ENCODE peak calls at places on chromosomes 4 and X, in seven cellular contexts. V is hepatocyte, K is PC-9, I is HCT116, J is Karpas-422, O is GM23248, B is GM23338. T is an unnamed sample. For H3K9me2, the result is how much of the 10 kb centered on the place peaks cover.

GRCh38 chrX:130682990-130683389 is 220.0 kb downstream of the ENOX2 start:
- DNase-seq in V (no peak), K (no peak), I (no peak), J (no peak), O (peak), B (peak), T (no peak)

GRCh38 chr4:15007201-15007600 is 4.9 kb downstream of the CPEB2 start:
- DNase-seq in V (no peak), K (no peak), I (no peak), J (no peak), O (no peak), B (peak), T (no peak)

GRCh38 chrX:151543706-151544105 is 19.8 kb upstream of the PASD1 start:
- DNase-seq in V (no peak), K (no peak), I (no peak), J (no peak), O (no peak), B (no peak), T (no peak)

GRCh38 chrX:3651272-3651671 is 62.2 kb downstream of the PRKX start:
- DNase-seq in V (peak), K (no peak), I (peak), J (peak), O (peak), B (peak), T (peak)

GRCh38 chr4:112170451-112170993 is 25.3 kb downstream of the FAM241A start:
- DNase-seq in V (peak), K (peak), I (peak), J (no peak), O (peak), B (no peak), T (peak)

GRCh38 chr4:76897522-76898384 is at the start of gene SOWAHB:
- DNase-seq in V (peak), K (peak), I (peak), J (no peak), O (peak), B (peak), T (no peak)

GRCh38 chr4:9894604-9895361 is 113.3 kb downstream of the DRD5 start:
- DNase-seq in V (no peak), K (no peak), I (no peak), J (no peak), O (peak), B (no peak), T (no peak)

GRCh38 chr4:100009490-100009889 is 59.4 kb upstream of the H2AZ1 start:
- DNase-seq in V (no peak), K (no peak), I (no peak), J (no peak), O (no peak), B (no peak), T (no peak)

GRCh38 chr4:75895744-75896314 is 6.4 kb downstream of the PPEF2 start:
- DNase-seq in V (peak), K (no peak), I (peak), J (peak), O (peak), B (peak), T (peak)

GRCh38 chr4:173990126-173990878 is 293.2 kb downstream of the FBXO8 start:
- DNase-seq in V (peak), K (no peak), I (peak), J (peak), O (peak), B (peak), T (peak)

GRCh38 chr4:105196523-105197145 is 50.0 kb downstream of the TET2 start:
- DNase-seq in V (no peak), K (no peak), I (peak), J (peak), O (peak), B (peak), T (no peak)

GRCh38 chrX:103792916-103793540 is 16.4 kb downstream of the PLP1 start:
- DNase-seq in V (no peak), K (no peak), I (no peak), J (no peak), O (peak), B (no peak), T (no peak)

GRCh38 chr4:1462009-1462767 is 55.9 kb upstream of the NKX1-1 start:
- DNase-seq in V (no peak), K (no peak), I (no peak), J (no peak), O (no peak), B (no peak), T (no peak)

GRCh38 chrX:136768469-136769084 is 12.2 kb downstream of the ARHGEF6 start:
- DNase-seq in V (peak), K (no peak), I (peak), J (no peak), O (peak), B (no peak), T (peak)

GRCh38 chr4:151304755-151305154 is 20.6 kb downstream of the SH3D19 start:
- DNase-seq in V (no peak), K (no peak), I (no peak), J (no peak), O (no peak), B (peak), T (no peak)

GRCh38 chr4:159520074-159520473 is 417.2 kb downstream of the RAPGEF2 start:
- DNase-seq in V (no peak), K (no peak), I (no peak), J (no peak), O (no peak), B (no peak), T (no peak)

GRCh38 chrX:29746326-29746725 is 469.0 kb upstream of the MAGEB2 start:
- DNase-seq in V (no peak), K (no peak), I (no peak), J (no peak), O (peak), B (no peak), T (no peak)

GRCh38 chrX:8955521-8955920 is 78.4 kb downstream of the FAM9B start:
- DNase-seq in V (no peak), K (no peak), I (no peak), J (no peak), O (no peak), B (no peak), T (no peak)

GRCh38 chrX:150226223-150226965 is 136.7 kb upstream of the MAMLD1 start:
- DNase-seq in V (no peak), K (no peak), I (no peak), J (no peak), O (no peak), B (peak), T (no peak)

GRCh38 chr4:110475881-110476818 is at the start of gene ENPEP:
- DNase-seq in V (peak), K (no peak), I (no peak), J (no peak), O (peak), B (peak), T (no peak)

GRCh38 chr4:23900636-23901035 is 10.8 kb upstream of the PPARGC1A start:
- DNase-seq in V (no peak), K (no peak), I (no peak), J (no peak), O (no peak), B (no peak), T (no peak)

GRCh38 chr4:23904639-23905061 is 14.8 kb upstream of the PPARGC1A start:
- DNase-seq in V (no peak), K (no peak), I (no peak), J (no peak), O (no peak), B (no peak), T (no peak)

GRCh38 chr4:23906839-23907238 is 17.0 kb upstream of the PPARGC1A start:
- DNase-seq in V (no peak), K (no peak), I (no peak), J (no peak), O (no peak), B (no peak), T (no peak)

GRCh38 chr4:23902203-23902602 is 12.4 kb upstream of the PPARGC1A start:
- DNase-seq in V (no peak), K (no peak), I (no peak), J (no peak), O (no peak), B (peak), T (no peak)

GRCh38 chr4:23903859-23904438 is 14.1 kb upstream of the PPARGC1A start:
- DNase-seq in V (peak), K (no peak), I (no peak), J (no peak), O (no peak), B (no peak), T (no peak)
- H3K4me2 ChIP-seq in V (no peak), K (no peak), I (no peak), J (no peak), O (no peak), B (no peak), T (no peak)

DNA sequence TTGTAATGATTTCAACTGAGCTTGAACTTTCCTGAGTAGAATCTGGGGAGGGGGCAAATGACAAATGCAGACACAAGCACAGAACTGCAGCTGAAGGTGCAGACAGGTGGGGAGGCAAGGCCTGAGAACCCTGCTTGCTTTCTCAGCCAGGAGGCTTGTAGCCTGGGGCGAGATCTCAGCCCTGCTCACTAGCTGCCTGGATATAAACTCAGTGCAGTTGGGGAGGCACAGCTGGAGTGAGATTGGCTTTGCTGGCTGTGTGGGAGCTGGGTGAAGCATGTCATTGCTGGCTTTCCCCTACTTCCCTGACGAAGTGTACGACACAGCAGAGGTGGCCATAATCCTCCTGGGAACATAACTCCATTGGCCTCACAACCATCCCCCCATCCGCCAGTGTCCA is 55.5 kb upstream of the NEXMIF start:
- DNase-seq in V (no peak), K (no peak), I (no peak), J (no peak), O (no peak), B (no peak), T (no peak)
- H3K9me2 ChIP-seq in V (under half), K (under half), I (under half), J (under half), O (under half), B (under half), T (under half)

GRCh38 chr4:36523182-36523581 is 241.8 kb downstream of the DTHD1 start:
- DNase-seq in V (no peak), K (no peak), I (no peak), J (no peak), O (no peak), B (peak), T (no peak)
- H3K27ac ChIP-seq in V (no peak), K (no peak), I (no peak), J (no peak), O (no peak), B (peak), T (no peak)

GRCh38 chr4:40253906-40254305 is 57.1 kb downstream of the RHOH start:
- DNase-seq in V (no peak), K (no peak), I (no peak), J (no peak), O (no peak), B (no peak), T (no peak)
- H3K4me2 ChIP-seq in V (no peak), K (no peak), I (peak), J (no peak), O (no peak), B (no peak), T (no peak)

GRCh38 chr4:86975927-86976326 is 41.1 kb downstream of the AFF1 start:
- DNase-seq in V (no peak), K (no peak), I (no peak), J (no peak), O (no peak), B (no peak), T (no peak)

GRCh38 chr4:86974481-86975050 is 39.8 kb downstream of the AFF1 start:
- DNase-seq in V (no peak), K (no peak), I (no peak), J (no peak), O (peak), B (no peak), T (no peak)

GRCh38 chr4:86972997-86973396 is 38.2 kb downstream of the AFF1 start:
- DNase-seq in V (peak), K (peak), I (no peak), J (no peak), O (no peak), B (peak), T (no peak)

GRCh38 chr4:86971355-86971683 is 36.5 kb downstream of the AFF1 start:
- DNase-seq in V (no peak), K (no peak), I (no peak), J (no peak), O (no peak), B (no peak), T (no peak)

DNA sequence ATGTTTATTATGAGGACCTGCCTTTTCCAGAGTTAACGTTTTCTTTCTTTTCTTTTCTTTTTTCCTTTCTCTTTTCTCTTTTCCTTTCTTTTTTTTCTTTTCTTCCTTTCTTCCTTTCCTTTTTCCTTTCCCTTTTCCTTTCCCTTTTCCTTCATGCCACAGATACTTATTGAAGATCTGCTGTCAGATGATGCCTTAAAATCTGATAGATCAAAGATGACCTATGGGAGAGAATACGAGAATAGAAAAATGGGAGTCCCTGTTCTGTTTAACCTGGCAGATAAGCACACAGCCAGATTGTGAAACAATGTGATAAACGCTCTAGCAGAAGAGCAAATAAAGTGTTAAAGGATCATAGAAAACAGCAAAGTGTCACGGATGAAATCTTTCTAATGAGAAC is 38.9 kb downstream of the AFF1 start:
- DNase-seq in V (no peak), K (no peak), I (no peak), J (no peak), O (no peak), B (no peak), T (no peak)
- H3K9me2 ChIP-seq in V (under half), K (under half), I (under half), J (under half), O (under half), B (under half), T (under half)

GRCh38 chr4:3291969-3292570 is 751 bp upstream of the RGS12 start:
- DNase-seq in V (peak), K (peak), I (peak), J (peak), O (peak), B (peak), T (peak)
- H3K27ac ChIP-seq in V (peak), K (peak), I (peak), J (no peak), O (peak), B (no peak), T (no peak)

GRCh38 chrX:47597222-47597621 is 15.0 kb downstream of the TIMP1 start:
- DNase-seq in V (no peak), K (no peak), I (no peak), J (no peak), O (no peak), B (no peak), T (no peak)
- H3K4me2 ChIP-seq in V (no peak), K (no peak), I (no peak), J (no peak), O (no peak), B (no peak), T (no peak)

T was measured in OCI-LY7.